ENCODE peak calls at places on chromosomes 13 and 19, in six cellular contexts. K is GM13977, Q is left colon, V is activated B cell treated with CpG ODN at 0.5 μM for 24 hours, J is germinal center, N is AG10803. E is an unnamed sample.

GRCh38 chr13:107581009-107581408 is 634.3 kb downstream of the LIG4 start:
- DNase-seq in K (no peak), Q (no peak), V (no peak), J (no peak), N (no peak), E (no peak)

GRCh38 chr19:47729799-47730520 is 15.4 kb upstream of the NOP53 start:
- DNase-seq in K (no peak), Q (no peak), V (no peak), J (no peak), N (no peak), E (peak)

GRCh38 chr13:38602261-38602660 is 84.6 kb upstream of the FREM2 start:
- DNase-seq in K (no peak), Q (no peak), V (no peak), J (no peak), N (no peak), E (no peak)

GRCh38 chr13:113545931-113546516 is 38.5 kb upstream of the TFDP1 start:
- DNase-seq in K (no peak), Q (peak), V (no peak), J (no peak), N (no peak), E (peak)

GRCh38 chr19:43572172-43572588 is 3.1 kb downstream of the XRCC1 start:
- DNase-seq in K (no peak), Q (no peak), V (no peak), J (no peak), N (no peak), E (no peak)

GRCh38 chr13:67440240-67440639 is 210.1 kb upstream of the PCDH9 start:
- DNase-seq in K (no peak), Q (no peak), V (no peak), J (no peak), N (no peak), E (no peak)

GRCh38 chr13:60260440-60260839 is 96.7 kb upstream of the DIAPH3 start:
- DNase-seq in K (no peak), Q (no peak), V (no peak), J (no peak), N (no peak), E (no peak)

GRCh38 chr19:16581971-16582343 is 9.7 kb upstream of the SLC35E1 start:
- DNase-seq in K (no peak), Q (no peak), V (no peak), J (no peak), N (no peak), E (peak)

GRCh38 chr13:99151516-99151915 is 49.1 kb upstream of the UBAC2 start:
- DNase-seq in K (peak), Q (no peak), V (no peak), J (no peak), N (peak), E (no peak)

GRCh38 chr13:20441879-20442278 is 83.8 kb downstream of the CRYL1 start:
- DNase-seq in K (peak), Q (no peak), V (no peak), J (no peak), N (no peak), E (no peak)

GRCh38 chr13:29654807-29655547 is 59.5 kb upstream of the SLC7A1 start:
- DNase-seq in K (no peak), Q (no peak), V (no peak), J (no peak), N (peak), E (no peak)

GRCh38 chr13:20192470-20193141 is at the start of gene GJB2:
- DNase-seq in K (no peak), Q (peak), V (no peak), J (no peak), N (no peak), E (peak)

GRCh38 chr13:39538826-39539555 is 64.0 kb downstream of the LHFPL6 start:
- DNase-seq in K (no peak), Q (no peak), V (no peak), J (no peak), N (peak), E (no peak)

GRCh38 chr13:98390086-98390697 is 186.7 kb downstream of the STK24 start:
- DNase-seq in K (no peak), Q (no peak), V (no peak), J (no peak), N (peak), E (no peak)

GRCh38 chr19:18282788-18283141 is 1.3 kb upstream of the JUND start:
- DNase-seq in K (no peak), Q (peak), V (no peak), J (no peak), N (no peak), E (no peak)

GRCh38 chr19:3507371-3508120 is 1.4 kb downstream of the FZR1 start:
- DNase-seq in K (no peak), Q (peak), V (no peak), J (no peak), N (no peak), E (no peak)

GRCh38 chr19:45881909-45882528 is 3.9 kb downstream of the IRF2BP1 start:
- DNase-seq in K (no peak), Q (peak), V (no peak), J (no peak), N (no peak), E (peak)

GRCh38 chr19:38543807-38544568 is 73.8 kb downstream of the MAP4K1 start:
- DNase-seq in K (peak), Q (peak), V (no peak), J (peak), N (peak), E (peak)

GRCh38 chr19:31096047-31096446 is 253.2 kb downstream of the TSHZ3 start:
- DNase-seq in K (no peak), Q (no peak), V (no peak), J (no peak), N (no peak), E (peak)